ENCODE peak calls at places on chromosomes 2 and 18, in five cellular contexts. One of them, this sample, is unnamed.
A peak's percentile ranks its signal among the peaks of the same experiment; 100 is the strongest.

GRCh38 chr2:84958135-84959044 is 12.6 kb upstream of the KCMF1 start:
- DNase-seq in K562: no peak
- DNase-seq in HepG2: peak; percentile 80
- DNase-seq in GM12878: no peak
- DNase-seq in SK-N-SH: no peak
- DNase-seq in this sample: peak; percentile 99

GRCh38 chr2:31319391-31320175 is 85.6 kb downstream of the EHD3 start:
- DNase-seq in K562: no peak
- DNase-seq in HepG2: no peak
- DNase-seq in GM12878: peak; percentile 32
- DNase-seq in SK-N-SH: no peak
- DNase-seq in this sample: no peak

GRCh38 chr2:1772868-1773267 is 28.6 kb upstream of the PXDN start:
- DNase-seq in K562: no peak
- DNase-seq in HepG2: no peak
- DNase-seq in GM12878: no peak
- DNase-seq in SK-N-SH: no peak
- DNase-seq in this sample: no peak

GRCh38 chr18:22493940-22494339 is 76.2 kb upstream of the CTAGE1 start:
- DNase-seq in K562: peak; percentile 3
- DNase-seq in HepG2: no peak
- DNase-seq in GM12878: no peak
- DNase-seq in SK-N-SH: no peak
- DNase-seq in this sample: no peak

GRCh38 chr2:146665801-146666200 is 1179.0 kb upstream of the ACVR2A start:
- DNase-seq in K562: no peak
- DNase-seq in HepG2: no peak
- DNase-seq in GM12878: no peak
- DNase-seq in SK-N-SH: no peak
- DNase-seq in this sample: no peak

GRCh38 chr18:63545094-63545493 is 2.9 kb downstream of the SERPINB12 start:
- DNase-seq in K562: no peak
- DNase-seq in HepG2: no peak
- DNase-seq in GM12878: no peak
- DNase-seq in SK-N-SH: no peak
- DNase-seq in this sample: no peak

GRCh38 chr2:182436252-182436651 is 9.4 kb upstream of the PDE1A start:
- DNase-seq in K562: no peak
- DNase-seq in HepG2: no peak
- DNase-seq in GM12878: no peak
- DNase-seq in SK-N-SH: no peak
- DNase-seq in this sample: no peak

GRCh38 chr2:215409331-215410127 is 26.3 kb downstream of the FN1 start:
- DNase-seq in K562: no peak
- DNase-seq in HepG2: no peak
- DNase-seq in GM12878: no peak
- DNase-seq in SK-N-SH: no peak
- DNase-seq in this sample: no peak

GRCh38 chr2:88638743-88639142 is 11.5 kb upstream of the EIF2AK3 start:
- DNase-seq in K562: no peak
- DNase-seq in HepG2: no peak
- DNase-seq in GM12878: no peak
- DNase-seq in SK-N-SH: no peak
- DNase-seq in this sample: no peak

GRCh38 chr2:196431957-196432356 is 207.6 kb upstream of the CCDC150 start:
- DNase-seq in K562: no peak
- DNase-seq in HepG2: peak; percentile 29
- DNase-seq in GM12878: no peak
- DNase-seq in SK-N-SH: peak; percentile 29
- DNase-seq in this sample: peak; percentile 9

GRCh38 chr2:120175000-120175581 is 48.1 kb downstream of the TMEM185B start:
- DNase-seq in K562: peak; percentile 66
- DNase-seq in HepG2: peak; percentile 70
- DNase-seq in GM12878: no peak
- DNase-seq in SK-N-SH: peak; percentile 74
- DNase-seq in this sample: no peak

GRCh38 chr2:37645363-37645762 is 26.1 kb downstream of the CDC42EP3 start:
- DNase-seq in K562: no peak
- DNase-seq in HepG2: no peak
- DNase-seq in GM12878: no peak
- DNase-seq in SK-N-SH: no peak
- DNase-seq in this sample: no peak

GRCh38 chr2:44912660-44913059 is 28.8 kb upstream of the SIX3 start:
- DNase-seq in K562: no peak
- DNase-seq in HepG2: no peak
- DNase-seq in GM12878: no peak
- DNase-seq in SK-N-SH: no peak
- DNase-seq in this sample: no peak
- H3K9ac ChIP-seq in K562: no peak overlapping the region
- H3K9ac ChIP-seq in HepG2: no peak overlapping the region
- H3K9ac ChIP-seq in GM12878: no peak overlapping the region
- H3K9ac ChIP-seq in SK-N-SH: no peak overlapping the region
- H3K9ac ChIP-seq in this sample: no peak overlapping the region

GRCh38 chr2:169909376-169909775 is 82.1 kb downstream of the UBR3 start:
- DNase-seq in K562: no peak
- DNase-seq in HepG2: no peak
- DNase-seq in GM12878: no peak
- DNase-seq in SK-N-SH: no peak
- DNase-seq in this sample: no peak
- H2AFZ ChIP-seq in K562: no peak overlapping the region
- H2AFZ ChIP-seq in HepG2: no peak overlapping the region
- H2AFZ ChIP-seq in GM12878: no peak overlapping the region
- H2AFZ ChIP-seq in SK-N-SH: no peak overlapping the region
- H2AFZ ChIP-seq in this sample: no peak overlapping the region

GRCh38 chr2:60708630-60709320 is 47.3 kb upstream of the PAPOLG start:
- DNase-seq in K562: no peak
- DNase-seq in HepG2: no peak
- DNase-seq in GM12878: no peak
- DNase-seq in SK-N-SH: no peak
- DNase-seq in this sample: no peak

GRCh38 chr2:60707750-60708371 is 48.2 kb upstream of the PAPOLG start:
- DNase-seq in K562: peak; percentile 39
- DNase-seq in HepG2: peak; percentile 49
- DNase-seq in GM12878: peak; percentile 2
- DNase-seq in SK-N-SH: peak; percentile 52
- DNase-seq in this sample: no peak

GRCh38 chr2:60706021-60706420 is 50.0 kb upstream of the PAPOLG start:
- DNase-seq in K562: no peak
- DNase-seq in HepG2: no peak
- DNase-seq in GM12878: no peak
- DNase-seq in SK-N-SH: no peak
- DNase-seq in this sample: no peak

DNA sequence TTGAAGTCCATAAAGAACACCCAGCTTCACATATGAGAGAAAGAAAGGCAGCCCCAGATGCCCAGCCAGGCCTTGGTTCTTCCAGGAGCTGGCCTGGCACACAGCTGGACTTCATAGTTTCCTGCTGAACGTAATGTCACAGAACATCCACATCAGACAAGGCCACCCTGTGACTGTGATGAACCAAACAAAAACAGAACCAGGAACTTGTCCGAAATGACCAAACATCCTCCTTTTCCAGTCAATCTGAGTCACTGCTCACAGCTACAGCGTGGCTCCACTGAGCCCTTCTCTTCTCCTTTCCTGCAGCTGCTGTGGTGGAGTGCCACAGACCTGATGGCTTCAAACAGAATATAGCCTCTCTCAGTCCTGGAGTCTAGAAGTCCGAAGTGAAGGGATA is 45.4 kb upstream of the PAPOLG start:
- DNase-seq in K562: no peak
- DNase-seq in HepG2: no peak
- DNase-seq in GM12878: no peak
- DNase-seq in SK-N-SH: no peak
- DNase-seq in this sample: no peak
- TF ChIP-seq CHD2 in K562: no peak
- TF ChIP-seq CHD2 in HepG2: no peak
- TF ChIP-seq CHD2 in GM12878: no peak
- TF ChIP-seq CHD2 in SK-N-SH: no peak
- TF ChIP-seq CHD2 in this sample: no peak

GRCh38 chr2:82879803-82880202 is 1579.3 kb downstream of the SUCLG1 start:
- DNase-seq in K562: no peak
- DNase-seq in HepG2: no peak
- DNase-seq in GM12878: no peak
- DNase-seq in SK-N-SH: no peak
- DNase-seq in this sample: no peak

GRCh38 chr2:82875891-82876290 is 1583.2 kb downstream of the SUCLG1 start:
- DNase-seq in K562: peak; percentile 13
- DNase-seq in HepG2: no peak
- DNase-seq in GM12878: no peak
- DNase-seq in SK-N-SH: no peak
- DNase-seq in this sample: no peak
- H3K9ac ChIP-seq in K562: no peak overlapping the region
- H3K9ac ChIP-seq in HepG2: no peak overlapping the region
- H3K9ac ChIP-seq in GM12878: no peak overlapping the region
- H3K9ac ChIP-seq in SK-N-SH: no peak overlapping the region
- H3K9ac ChIP-seq in this sample: no peak overlapping the region